ENCODE peak calls at places on chromosomes 12 and 14, in seven cellular contexts. Q is A549, K is HCT116, D is K562, M is endothelial cell of umbilical vein, J is heart left ventricle, Y is tibial nerve. B is an unnamed sample.
A peak's percentile ranks its signal among the peaks of the same experiment; 100 is the strongest.

GRCh38 chr12:17853054-17853453 is 236.9 kb downstream of the RERGL start:
- DNase-seq in Q (no peak), D (no peak), M (no peak), K (no peak), Y (no peak), J (no peak), B (no peak)

GRCh38 chr12:104741497-104742367 is 216.4 kb downstream of the SLC41A2 start:
- DNase-seq in D (no peak), K (no peak), Q (no peak), J (no peak), Y (no peak), M (no peak), B (no peak)

GRCh38 chr14:24943024-24943423 is 106.9 kb downstream of the STXBP6 start:
- DNase-seq in Y (peak; percentile 61), K (no peak), D (no peak), M (no peak), J (no peak), Q (no peak), B (no peak)

GRCh38 chr12:84397279-84397678 is 515.3 kb downstream of the SLC6A15 start:
- DNase-seq in Q (no peak), Y (no peak), D (no peak), J (no peak), M (peak; percentile 2), K (no peak), B (no peak)

GRCh38 chr14:20732477-20732876 is 13.2 kb upstream of the EDDM3A start:
- DNase-seq in K (no peak), M (no peak), Y (no peak), J (no peak), Q (no peak), D (no peak), B (no peak)

GRCh38 chr12:48865141-48865440 is 579 bp downstream of the RND1 start:
- DNase-seq in Q (no peak), K (no peak), J (no peak), M (no peak), D (no peak), Y (no peak), B (no peak)

GRCh38 chr12:89490922-89491321 is 33.7 kb downstream of the GALNT4 start:
- DNase-seq in J (no peak), K (no peak), Q (no peak), M (no peak), Y (no peak), D (no peak), B (no peak)

GRCh38 chr12:93060071-93060665 is 131.1 kb upstream of the EEA1 start:
- DNase-seq in Q (no peak), M (no peak), K (no peak), J (no peak), Y (no peak), D (no peak), B (no peak)

GRCh38 chr12:84814664-84815245 is 97.8 kb downstream of the SLC6A15 start:
- DNase-seq in J (no peak), Q (no peak), M (no peak), D (no peak), K (no peak), Y (no peak), B (no peak)

GRCh38 chr12:89156324-89156723 is 196.0 kb downstream of the DUSP6 start:
- DNase-seq in J (no peak), Q (no peak), K (no peak), M (peak; percentile 82), D (no peak), Y (no peak), B (no peak)

GRCh38 chr12:73599268-73599667 is 938.4 kb upstream of the ATXN7L3B start:
- DNase-seq in Y (no peak), J (no peak), M (no peak), Q (no peak), K (no peak), D (no peak), B (no peak)

GRCh38 chr12:116882742-116883141 is 1.5 kb upstream of the HRK start:
- DNase-seq in Q (peak; percentile 75), Y (no peak), J (no peak), M (peak; percentile 45), K (no peak), D (no peak), B (no peak)

GRCh38 chr14:92511472-92512247 is 1.9 kb upstream of the RIN3 start:
- DNase-seq in J (no peak), Q (peak; percentile 92), K (peak; percentile 94), Y (no peak), D (no peak), M (peak; percentile 91), B (no peak)

GRCh38 chr12:92570056-92570753 is 132.6 kb upstream of the PLEKHG7 start:
- DNase-seq in Y (peak; percentile 97), M (peak; percentile 87), J (no peak), K (peak; percentile 75), D (peak; percentile 48), Q (peak; percentile 88), B (no peak)

GRCh38 chr14:104547310-104547997 is 32.1 kb upstream of the C14orf180 start:
- DNase-seq in Q (no peak), K (no peak), J (no peak), D (no peak), M (no peak), Y (no peak), B (no peak)

GRCh38 chr14:60680511-60680910 is 31.2 kb upstream of the SIX1 start:
- DNase-seq in Y (no peak), K (no peak), M (no peak), D (no peak), J (no peak), Q (no peak), B (no peak)

GRCh38 chr12:90058721-90059120 is 350.1 kb upstream of the ATP2B1 start:
- DNase-seq in K (no peak), Q (peak; percentile 53), D (no peak), J (no peak), Y (no peak), M (peak; percentile 90), B (no peak)

GRCh38 chr12:123076604-123077297 is 74.1 kb downstream of the PITPNM2 start:
- DNase-seq in M (peak; percentile 58), D (no peak), J (peak; percentile 60), K (no peak), Y (no peak), Q (no peak), B (no peak)

GRCh38 chr12:105334001-105334400 is 3.5 kb downstream of the C12orf75 start:
- DNase-seq in D (no peak), K (no peak), Y (no peak), J (no peak), Q (no peak), M (no peak), B (no peak)

GRCh38 chr12:47742253-47742825 is 16.3 kb downstream of the RAPGEF3 start:
- DNase-seq in Y (peak; percentile 71), M (peak; percentile 51), K (peak; percentile 26), D (peak; percentile 76), Q (peak; percentile 67), J (peak; percentile 81), B (no peak)

GRCh38 chr14:20798318-20798717 is 4.3 kb downstream of the RNASE1 start:
- DNase-seq in M (no peak), K (no peak), J (no peak), D (no peak), Q (no peak), Y (peak; percentile 25), B (no peak)

DNA sequence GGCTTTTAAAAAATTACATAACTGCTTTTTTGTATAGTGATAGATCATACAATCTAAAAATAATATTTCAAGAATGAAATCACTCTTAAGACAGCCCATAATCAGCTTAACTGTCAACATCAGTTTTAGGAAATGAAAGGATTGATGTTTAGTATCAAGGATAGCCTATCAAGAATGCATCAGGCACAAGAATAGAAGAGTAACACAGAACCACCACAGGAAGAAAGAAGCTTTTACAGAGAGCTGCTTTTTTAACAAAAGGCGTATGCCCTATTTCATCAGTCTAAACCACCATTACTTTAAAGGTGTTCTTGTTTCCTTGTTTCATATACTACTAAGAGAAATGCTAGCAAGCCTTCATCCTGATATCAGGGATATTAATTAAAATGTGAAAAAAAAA is 64.5 kb downstream of the MARK3 start:
- DNase-seq in J (no peak), Q (no peak), M (no peak), Y (no peak), K (no peak), D (no peak), B (no peak)
- H3K27ac ChIP-seq in J (peak overlapping the region; percentile 39), Q (no peak overlapping the region), M (no peak overlapping the region), Y (no peak overlapping the region), K (no peak overlapping the region), D (no peak overlapping the region), B (no peak overlapping the region)

DNA sequence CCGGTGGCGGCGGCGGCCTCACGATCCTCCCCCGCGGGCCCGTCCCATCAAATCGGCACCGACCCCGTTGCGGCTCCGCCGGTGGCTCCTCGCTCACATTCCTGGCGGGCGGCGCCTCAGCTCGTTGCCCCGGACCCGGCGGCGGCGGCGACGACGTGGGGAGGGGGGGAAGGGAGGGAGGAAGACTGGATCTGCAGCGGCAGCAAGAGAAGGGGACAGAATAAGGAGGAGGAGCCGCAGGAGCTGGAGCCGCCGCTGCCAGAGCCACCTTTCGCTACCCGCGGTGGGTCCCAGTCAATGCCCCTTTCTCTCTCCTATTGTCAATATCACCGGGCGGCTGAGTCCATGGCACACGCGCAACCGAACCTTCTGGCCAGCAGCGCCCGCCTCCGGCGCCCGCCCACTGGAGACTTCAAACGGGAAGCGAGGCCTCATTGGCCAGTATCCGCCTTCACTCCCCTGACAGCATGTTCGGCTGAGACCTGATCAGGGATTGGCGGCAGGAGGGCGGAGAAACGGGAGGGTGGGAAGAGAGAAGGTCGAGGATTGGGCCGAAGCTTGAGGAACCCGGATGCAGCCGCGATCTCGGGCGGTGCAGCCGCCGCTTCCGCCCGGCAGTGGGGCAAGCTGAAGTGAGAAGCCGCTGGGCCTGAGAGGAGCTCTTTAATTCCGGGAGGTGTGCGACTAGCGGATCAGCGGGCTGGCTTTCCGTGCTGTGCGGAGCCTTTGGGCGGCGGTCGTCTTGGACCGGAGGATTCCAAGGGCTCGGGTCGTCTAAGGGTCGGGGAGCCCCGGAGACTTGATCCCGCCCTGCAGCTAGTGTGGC is at the start of gene PPP2R5E:
- DNase-seq in J (peak; percentile 98), Q (peak; percentile 99), D (peak; percentile 96), K (peak; percentile 98), Y (peak; percentile 98), M (peak; percentile 99), B (peak; percentile 87)
- TF ChIP-seq POLR2A in J (no peak), Q (peak; percentile 86), D (peak; percentile 89), K (peak; percentile 68), Y (peak; percentile 73), M (peak; percentile 98), B (no peak)

DNA sequence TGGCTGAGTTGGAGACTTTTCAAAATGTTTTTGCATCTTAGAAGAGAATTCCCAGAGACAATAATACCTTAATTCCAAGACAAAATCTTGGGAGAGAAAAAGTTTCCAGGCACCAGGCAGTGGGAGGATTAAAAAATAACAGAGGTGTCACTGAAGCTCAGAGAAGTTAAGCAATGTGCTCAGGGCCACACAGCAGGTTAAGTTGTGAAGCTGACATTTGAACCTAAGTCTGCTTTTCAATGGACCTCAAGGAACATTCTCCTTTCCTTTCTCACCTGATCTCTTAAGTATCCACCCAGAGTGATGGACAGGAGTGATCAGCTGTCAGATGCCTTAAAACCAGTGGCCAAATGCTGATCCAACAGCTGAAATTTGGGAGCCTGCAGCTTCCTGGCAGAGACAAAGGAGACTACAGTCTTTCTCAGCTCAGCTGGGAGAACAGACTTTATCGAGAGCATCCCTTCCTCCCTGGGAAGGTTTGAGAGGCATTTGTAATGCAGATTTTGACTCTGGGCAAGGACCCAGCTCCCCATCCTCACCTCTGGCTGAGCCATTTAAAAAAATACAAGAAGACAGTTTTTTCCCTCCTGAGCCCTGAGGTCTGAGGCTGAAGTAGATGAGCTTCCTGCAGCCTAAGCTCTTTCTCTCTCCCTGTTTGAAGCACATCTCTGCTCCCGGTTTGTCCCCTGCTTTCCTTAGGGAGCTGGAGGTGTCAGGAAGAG is 174.9 kb upstream of the RPH3A start:
- DNase-seq in Q (no peak), Y (no peak), D (no peak), K (no peak), J (no peak), M (no peak), B (no peak)
- H3K4me3 ChIP-seq in Q (no peak overlapping the region), Y (no peak overlapping the region), D (no peak overlapping the region), K (no peak overlapping the region), J (no peak overlapping the region), M (no peak overlapping the region), B (no peak overlapping the region)

GRCh38 chr14:44107156-44107555 is 399.9 kb downstream of the FSCB start:
- DNase-seq in M (no peak), Y (no peak), Q (no peak), K (no peak), J (no peak), D (no peak), B (no peak)
- H3K27ac ChIP-seq in M (no peak overlapping the region), Y (no peak overlapping the region), Q (no peak overlapping the region), K (no peak overlapping the region), J (no peak overlapping the region), D (no peak overlapping the region), B (no peak overlapping the region)

B was measured in esophagus squamous epithelium.